ENCODE peak calls at places on chromosomes 3 and 15, in seven cellular contexts. C, R, A, Y, N, J and Q are unnamed samples.

GRCh38 chr3:58015524-58015915 is 7.3 kb downstream of the FLNB start:
- DNase-seq in C (no peak), R (no peak), A (no peak), Y (no peak), N (no peak), J (no peak), Q (no peak)

GRCh38 chr3:119245778-119246177 is 5.1 kb upstream of the B4GALT4 start:
- DNase-seq in C (no peak), R (no peak), A (no peak), Y (no peak), N (peak; percentile 9), J (no peak), Q (no peak)

GRCh38 chr3:197749315-197749600 is 425 bp upstream of the FYTTD1 start:
- DNase-seq in C (peak; percentile 68), R (peak; percentile 73), A (peak; percentile 62), Y (peak; percentile 61), N (peak; percentile 58), J (peak; percentile 30), Q (no peak)

GRCh38 chr3:179227349-179227748 is 23.6 kb downstream of the KCNMB3 start:
- DNase-seq in C (peak; percentile 33), R (no peak), A (no peak), Y (peak; percentile 58), N (no peak), J (no peak), Q (no peak)

GRCh38 chr3:123486460-123486859 is 37.6 kb upstream of the ADCY5 start:
- DNase-seq in C (no peak), R (no peak), A (no peak), Y (no peak), N (no peak), J (no peak), Q (no peak)

GRCh38 chr3:52532838-52533622 is 627 bp downstream of the NT5DC2 start:
- DNase-seq in C (no peak), R (no peak), A (peak; percentile 24), Y (peak; percentile 46), N (peak; percentile 23), J (no peak), Q (peak; percentile 47)

GRCh38 chr3:184757010-184757651 is 45.3 kb upstream of the MAGEF1 start:
- DNase-seq in C (peak; percentile 95), R (no peak), A (no peak), Y (peak; percentile 93), N (peak; percentile 96), J (no peak), Q (no peak)

GRCh38 chr15:68555348-68556037 is 23.3 kb upstream of the CORO2B start:
- DNase-seq in C (no peak), R (no peak), A (no peak), Y (no peak), N (no peak), J (no peak), Q (no peak)

GRCh38 chr3:108474581-108474980 is 35.8 kb downstream of the MYH15 start:
- DNase-seq in C (no peak), R (no peak), A (no peak), Y (peak; percentile 50), N (no peak), J (no peak), Q (no peak)

GRCh38 chr3:129359102-129359461 is 69.4 kb downstream of the EFCAB12 start:
- DNase-seq in C (no peak), R (no peak), A (no peak), Y (no peak), N (no peak), J (no peak), Q (no peak)

GRCh38 chr15:63605816-63606215 is 8.6 kb downstream of the FBXL22 start:
- DNase-seq in C (no peak), R (no peak), A (peak; percentile 50), Y (no peak), N (no peak), J (no peak), Q (peak; percentile 57)

GRCh38 chr3:98013428-98014349 is 21.4 kb downstream of the GABRR3 start:
- DNase-seq in C (peak; percentile 56), R (no peak), A (no peak), Y (peak; percentile 61), N (peak; percentile 18), J (no peak), Q (no peak)

GRCh38 chr15:40929730-40930429 is 740 bp downstream of the DLL4 start:
- DNase-seq in C (peak; percentile 40), R (no peak), A (no peak), Y (peak; percentile 74), N (peak; percentile 74), J (no peak), Q (no peak)

GRCh38 chr3:184602406-184603155 is 41.0 kb downstream of the EPHB3 start:
- DNase-seq in C (no peak), R (no peak), A (no peak), Y (no peak), N (peak; percentile 54), J (no peak), Q (no peak)